ENCODE peak calls at places on chromosomes 4 and X, in four cellular contexts. B is skeletal muscle cell, X is iPS DF 6.9, T is Kasumi-1. Q is an unnamed sample.

GRCh38 chr4:112564706-112565270 is 48.8 kb upstream of the NEUROG2 start:
- DNase-seq in B (no peak), X (no peak), T (no peak), Q (no peak)

GRCh38 chr4:12304912-12305311 is 876.2 kb upstream of the HS3ST1 start:
- DNase-seq in B (no peak), X (no peak), T (no peak), Q (no peak)

GRCh38 chr4:138859249-138859648 is 156.3 kb upstream of the NOCT start:
- DNase-seq in B (no peak), X (no peak), T (no peak), Q (no peak)

GRCh38 chr4:111136438-111136837 is 513.6 kb upstream of the PITX2 start:
- DNase-seq in B (peak), X (peak), T (peak), Q (no peak)

GRCh38 chr4:88991746-88992145 is 65.2 kb downstream of the FAM13A start:
- DNase-seq in B (no peak), X (no peak), T (no peak), Q (no peak)

GRCh38 chr4:183130328-183131155 is 31.5 kb downstream of the WWC2 start:
- DNase-seq in B (peak), X (no peak), T (no peak), Q (no peak)

GRCh38 chrX:40153335-40154221 is 55.8 kb upstream of the BCOR start:
- DNase-seq in B (no peak), X (no peak), T (no peak), Q (peak)

GRCh38 chrX:41779941-41780340 is 56.0 kb downstream of the GPR82 start:
- DNase-seq in B (no peak), X (no peak), T (no peak), Q (no peak)

GRCh38 chrX:153471663-153472280 is 1.4 kb upstream of the HAUS7 start:
- DNase-seq in B (no peak), X (no peak), T (no peak), Q (no peak)

GRCh38 chr4:138632856-138633255 is 382.7 kb upstream of the NOCT start:
- DNase-seq in B (no peak), X (no peak), T (no peak), Q (no peak)

GRCh38 chr4:158164849-158165248 is 8.0 kb downstream of the GASK1B start:
- DNase-seq in B (no peak), X (no peak), T (no peak), Q (no peak)

GRCh38 chr4:75710246-75710645 is 14.1 kb upstream of the USO1 start:
- DNase-seq in B (peak), X (no peak), T (peak), Q (no peak)

GRCh38 chr4:40865696-40866095 is 115.9 kb downstream of the NSUN7 start:
- DNase-seq in B (no peak), X (no peak), T (no peak), Q (no peak)

GRCh38 chr4:2822461-2823300 is 21.0 kb upstream of the ADD1 start:
- DNase-seq in B (no peak), X (no peak), T (no peak), Q (no peak)

GRCh38 chrX:20267599-20267923 is 852 bp upstream of the RPS6KA3 start:
- DNase-seq in B (no peak), X (no peak), T (no peak), Q (no peak)

GRCh38 chrX:102610905-102611304 is 11.6 kb downstream of the ARMCX5 start:
- DNase-seq in B (no peak), X (no peak), T (no peak), Q (no peak)

GRCh38 chrX:113929004-113929403 is 654.9 kb upstream of the HTR2C start:
- DNase-seq in B (no peak), X (peak), T (peak), Q (peak)

GRCh38 chrX:139967300-139967699 is 2.0 kb upstream of the CXorf66 start:
- DNase-seq in B (no peak), X (no peak), T (no peak), Q (no peak)

GRCh38 chr4:113397114-113397701 is 347.8 kb downstream of the ANK2 start:
- DNase-seq in B (peak), X (no peak), T (no peak), Q (no peak)

Q was measured in memory B cell.